ENCODE peak calls at places on chromosomes 7 and 10, in five cellular contexts. G is activated gamma-delta T cell; P is NB4; K is activated effector memory CD4-positive, alpha-beta T cell treated with Interleukin-2 at 50 U/mL for 16 hours; Q is GM20000. L is an unnamed sample.

GRCh38 chr7:155883491-155884224 is 71.4 kb upstream of the SHH start:
- DNase-seq in G (no peak), P (no peak), K (no peak), Q (no peak), L (peak)

GRCh38 chr10:69662901-69663300 is 32.9 kb downstream of the FAM241B start:
- DNase-seq in G (no peak), P (no peak), K (no peak), Q (no peak), L (no peak)

GRCh38 chr7:39125849-39126248 is 148.1 kb downstream of the POU6F2 start:
- DNase-seq in G (no peak), P (no peak), K (no peak), Q (no peak), L (no peak)

GRCh38 chr7:151838861-151839381 is 38.0 kb downstream of the PRKAG2 start:
- DNase-seq in G (peak), P (peak), K (peak), Q (no peak), L (peak)

GRCh38 chr7:150663802-150664494 is 21.6 kb upstream of the GIMAP2 start:
- DNase-seq in G (no peak), P (no peak), K (no peak), Q (peak), L (no peak)

GRCh38 chr10:128063736-128064614 is 62.2 kb downstream of the MKI67 start:
- DNase-seq in G (no peak), P (peak), K (peak), Q (peak), L (no peak)

GRCh38 chr7:381211-382117 is 91.5 kb downstream of the FOXL3 start:
- DNase-seq in G (no peak), P (no peak), K (no peak), Q (no peak), L (no peak)

GRCh38 chr10:113854757-113855626 is 531 bp downstream of the NHLRC2 start:
- DNase-seq in G (peak), P (peak), K (peak), Q (peak), L (peak)

GRCh38 chr10:116465541-116465940 is 37.9 kb downstream of the PNLIPRP3 start:
- DNase-seq in G (no peak), P (no peak), K (no peak), Q (no peak), L (peak)

GRCh38 chr7:104059103-104059502 is 69.6 kb upstream of the RELN start:
- DNase-seq in G (no peak), P (no peak), K (no peak), Q (no peak), L (no peak)

GRCh38 chr10:22740180-22740579 is 25.8 kb upstream of the PIP4K2A start:
- DNase-seq in G (no peak), P (no peak), K (no peak), Q (no peak), L (peak)

GRCh38 chr7:70719120-70719519 is 412.8 kb upstream of the GALNT17 start:
- DNase-seq in G (no peak), P (no peak), K (no peak), Q (no peak), L (no peak)

GRCh38 chr10:16933799-16934198 is 116.6 kb upstream of the RSU1 start:
- DNase-seq in G (no peak), P (no peak), K (no peak), Q (no peak), L (no peak)

GRCh38 chr7:136741941-136742340 is 126.5 kb upstream of the CHRM2 start:
- DNase-seq in G (no peak), P (no peak), K (no peak), Q (no peak), L (no peak)

GRCh38 chr10:132106431-132106830 is 40.7 kb downstream of the JAKMIP3 start:
- DNase-seq in G (no peak), P (no peak), K (no peak), Q (no peak), L (no peak)

GRCh38 chr10:117418121-117418520 is 42.9 kb upstream of the PDZD8 start:
- DNase-seq in G (no peak), P (no peak), K (no peak), Q (no peak), L (no peak)

GRCh38 chr7:45973725-45974532 is 52.9 kb upstream of the IGFBP3 start:
- DNase-seq in G (no peak), P (no peak), K (no peak), Q (no peak), L (no peak)

GRCh38 chr7:42639930-42640329 is 271.9 kb downstream of the C7orf25 start:
- DNase-seq in G (no peak), P (no peak), K (no peak), Q (no peak), L (no peak)

GRCh38 chr7:139943391-139943790 is 114.3 kb downstream of the TBXAS1 start:
- DNase-seq in G (no peak), P (no peak), K (no peak), Q (no peak), L (no peak)

GRCh38 chr7:43311694-43312093 is 199.2 kb downstream of the HECW1 start:
- DNase-seq in G (no peak), P (no peak), K (no peak), Q (no peak), L (no peak)

GRCh38 chr10:110252148-110252547 is 44.7 kb downstream of the MXI1 start:
- DNase-seq in G (no peak), P (no peak), K (no peak), Q (no peak), L (peak)

GRCh38 chr10:17026686-17027485 is 102.7 kb downstream of the CUBN start:
- DNase-seq in G (no peak), P (no peak), K (peak), Q (no peak), L (no peak)

GRCh38 chr7:104327963-104328307 is 468 bp upstream of the LHFPL3 start:
- DNase-seq in G (no peak), P (no peak), K (no peak), Q (no peak), L (no peak)

GRCh38 chr7:125136341-125136740 is 206.7 kb upstream of the POT1 start:
- DNase-seq in G (no peak), P (no peak), K (no peak), Q (no peak), L (no peak)

GRCh38 chr10:73359492-73359891 is 828 bp upstream of the CFAP70 start:
- DNase-seq in G (no peak), P (no peak), K (no peak), Q (no peak), L (no peak)

GRCh38 chr10:71805776-71806705 is 32.7 kb upstream of the VSIR start:
- DNase-seq in G (no peak), P (no peak), K (no peak), Q (no peak), L (no peak)

GRCh38 chr10:77226871-77227557 is 410.6 kb downstream of the KCNMA1 start:
- DNase-seq in G (no peak), P (no peak), K (no peak), Q (no peak), L (no peak)

GRCh38 chr7:25117226-25118047 is 7.6 kb downstream of the CYCS start:
- DNase-seq in G (no peak), P (no peak), K (no peak), Q (peak), L (no peak)

GRCh38 chr10:122939819-122940543 is 14.0 kb downstream of the C10orf88 start:
- DNase-seq in G (no peak), P (no peak), K (no peak), Q (no peak), L (peak)